ENCODE peak calls at places on chromosomes 6 and 20, in six cellular contexts. R is left lung, L is GM19239, Q is nephron progenitor cell, Y is NCI-H1417, D is C1 segment of cervical spinal cord. X is an unnamed sample.

GRCh38 chr20:4812641-4813075 is 90.9 kb downstream of the PRND start:
- DNase-seq in D (no peak), R (no peak), L (no peak), Q (no peak), Y (no peak), X (no peak)

GRCh38 chr6:17098538-17098937 is 3.3 kb upstream of the STMND1 start:
- DNase-seq in Q (no peak), Y (no peak), R (no peak), D (no peak), L (no peak), X (no peak)

GRCh38 chr20:11849270-11849920 is 68.3 kb upstream of the BTBD3 start:
- DNase-seq in Y (no peak), Q (no peak), R (no peak), L (no peak), D (no peak), X (peak)

GRCh38 chr6:74000582-74000981 is 304.6 kb downstream of the CD109 start:
- DNase-seq in Q (no peak), Y (no peak), R (no peak), D (no peak), L (no peak), X (peak)

GRCh38 chr6:158353851-158354508 is 41.7 kb downstream of the TULP4 start:
- DNase-seq in Y (no peak), D (no peak), Q (no peak), R (no peak), L (no peak), X (peak)

GRCh38 chr20:45016089-45016641 is 49.9 kb downstream of the STK4 start:
- DNase-seq in R (no peak), L (no peak), Q (no peak), Y (no peak), D (no peak), X (peak)

GRCh38 chr20:19758888-19759331 is 852 bp downstream of the RIN2 start:
- DNase-seq in L (no peak), D (no peak), R (peak), Q (peak), Y (no peak), X (peak)

GRCh38 chr6:53735896-53736295 is 58.9 kb upstream of the LRRC1 start:
- DNase-seq in R (no peak), D (no peak), L (no peak), Q (no peak), Y (no peak), X (no peak)

GRCh38 chr6:159813781-159814180 is 13.7 kb downstream of the PNLDC1 start:
- DNase-seq in R (no peak), D (no peak), Y (no peak), L (no peak), Q (no peak), X (no peak)

GRCh38 chr6:35683267-35683666 is 5.4 kb downstream of the FKBP5 start:
- DNase-seq in Y (no peak), L (no peak), D (no peak), Q (no peak), R (no peak), X (no peak)

GRCh38 chr6:126066068-126067048 is 80.0 kb downstream of the TRMT11 start:
- DNase-seq in Y (no peak), R (no peak), D (no peak), L (no peak), Q (no peak), X (peak)

GRCh38 chr6:55822815-55823214 is 52.6 kb downstream of the BMP5 start:
- DNase-seq in Q (no peak), R (no peak), L (no peak), D (no peak), Y (no peak), X (peak)

GRCh38 chr20:61803903-61804804 is 261.5 kb downstream of the TAF4 start:
- DNase-seq in R (peak), D (no peak), L (no peak), Y (no peak), Q (no peak), X (peak)

GRCh38 chr6:157443066-157443800 is 62.2 kb downstream of the ZDHHC14 start:
- DNase-seq in L (no peak), D (no peak), Y (no peak), Q (no peak), R (no peak), X (peak)

GRCh38 chr6:18545726-18546125 is 158.6 kb downstream of the RNF144B start:
- DNase-seq in Q (no peak), R (no peak), D (no peak), L (no peak), Y (no peak), X (no peak)

GRCh38 chr6:80547827-80548226 is 441.4 kb downstream of the BCKDHB start:
- DNase-seq in Y (no peak), D (no peak), R (no peak), Q (no peak), L (no peak), X (peak)

GRCh38 chr6:46378882-46379405 is 112.3 kb downstream of the RCAN2 start:
- DNase-seq in Q (no peak), Y (no peak), D (peak), R (no peak), L (no peak), X (no peak)

GRCh38 chr6:37725967-37726366 is 28.3 kb upstream of the MDGA1 start:
- DNase-seq in D (no peak), Y (no peak), R (no peak), L (no peak), Q (no peak), X (no peak)

GRCh38 chr6:42136508-42137191 is 5.8 kb downstream of the C6orf132 start:
- DNase-seq in Q (peak), Y (no peak), D (no peak), L (peak), R (peak), X (peak)

GRCh38 chr6:143328885-143329284 is 121.6 kb downstream of the ADAT2 start:
- DNase-seq in D (no peak), Q (no peak), R (no peak), Y (no peak), L (no peak), X (no peak)

GRCh38 chr20:61712632-61713031 is 353.0 kb downstream of the TAF4 start:
- DNase-seq in R (peak), D (no peak), Q (no peak), Y (no peak), L (no peak), X (no peak)

GRCh38 chr6:170253910-170254269 is 37.0 kb downstream of the DLL1 start:
- DNase-seq in Y (peak), D (no peak), Q (no peak), R (peak), L (no peak), X (no peak)

GRCh38 chr20:24615353-24615752 is 145.9 kb downstream of the SYNDIG1 start:
- DNase-seq in L (no peak), R (no peak), Q (no peak), D (no peak), Y (no peak), X (no peak)

GRCh38 chr6:41216616-41217015 is 11.5 kb upstream of the TREML4 start:
- DNase-seq in R (no peak), L (no peak), Y (no peak), Q (no peak), D (no peak), X (no peak)

GRCh38 chr6:8130399-8130798 is 28.1 kb upstream of the EEF1E1 start:
- DNase-seq in L (no peak), Q (no peak), R (no peak), D (no peak), Y (no peak), X (peak)

GRCh38 chr6:16901777-16902176 is 140.5 kb upstream of the ATXN1 start:
- DNase-seq in D (no peak), Q (no peak), Y (no peak), R (peak), L (no peak), X (peak)

GRCh38 chr6:131073577-131073976 is 10.5 kb upstream of the EPB41L2 start:
- DNase-seq in Y (no peak), L (no peak), Q (no peak), D (no peak), R (no peak), X (no peak)

X was measured in AG10803.